ENCODE peak calls at places on chromosomes 12 and 14, in six cellular contexts. One of them, this sample, is unnamed.

GRCh38 chr12:81211306-81211705 is 133.4 kb downstream of the ACSS3 start:
- DNase-seq in retina: no peak
- DNase-seq in BE2C: no peak
- DNase-seq in cardiac fibroblast: no peak
- DNase-seq in epithelial cell of prostate: no peak
- DNase-seq in brain pericyte: no peak
- DNase-seq in this sample: no peak

GRCh38 chr14:106141242-106142220 is 615.1 kb downstream of the TMEM121 start:
- DNase-seq in retina: no peak
- DNase-seq in BE2C: peak; percentile 16
- DNase-seq in cardiac fibroblast: no peak
- DNase-seq in epithelial cell of prostate: no peak
- DNase-seq in brain pericyte: no peak
- DNase-seq in this sample: no peak

GRCh38 chr12:27539191-27539631 is 15.2 kb downstream of the PPFIBP1 start:
- DNase-seq in retina: no peak
- DNase-seq in cardiac fibroblast: peak; percentile 65
- DNase-seq in epithelial cell of prostate: no peak
- DNase-seq in brain pericyte: no peak
- DNase-seq in BE2C: no peak
- DNase-seq in this sample: no peak

GRCh38 chr14:76904740-76905569 is 78.7 kb downstream of the LRRC74A start:
- DNase-seq in cardiac fibroblast: peak; percentile 92
- DNase-seq in brain pericyte: peak; percentile 96
- DNase-seq in retina: peak; percentile 54
- DNase-seq in epithelial cell of prostate: peak; percentile 94
- DNase-seq in BE2C: peak; percentile 89
- DNase-seq in this sample: peak; percentile 59

GRCh38 chr12:106137456-106138278 is 1.1 kb downstream of the NUAK1 start:
- DNase-seq in cardiac fibroblast: no peak
- DNase-seq in BE2C: no peak
- DNase-seq in brain pericyte: no peak
- DNase-seq in epithelial cell of prostate: no peak
- DNase-seq in retina: peak; percentile 63
- DNase-seq in this sample: no peak

GRCh38 chr14:31096255-31096654 is 70.1 kb upstream of the STRN3 start:
- DNase-seq in cardiac fibroblast: no peak
- DNase-seq in epithelial cell of prostate: no peak
- DNase-seq in brain pericyte: no peak
- DNase-seq in BE2C: no peak
- DNase-seq in retina: no peak
- DNase-seq in this sample: no peak

GRCh38 chr14:50403433-50403832 is 6.8 kb upstream of the CDKL1 start:
- DNase-seq in epithelial cell of prostate: no peak
- DNase-seq in BE2C: no peak
- DNase-seq in cardiac fibroblast: peak; percentile 44
- DNase-seq in retina: no peak
- DNase-seq in brain pericyte: no peak
- DNase-seq in this sample: no peak

GRCh38 chr12:131072446-131073230 is 118.9 kb downstream of the ADGRD1 start:
- DNase-seq in epithelial cell of prostate: no peak
- DNase-seq in BE2C: no peak
- DNase-seq in brain pericyte: no peak
- DNase-seq in cardiac fibroblast: no peak
- DNase-seq in retina: no peak
- DNase-seq in this sample: no peak

GRCh38 chr14:69259531-69260245 is at the start of gene GALNT16:
- DNase-seq in cardiac fibroblast: peak; percentile 27
- DNase-seq in retina: peak; percentile 89
- DNase-seq in brain pericyte: no peak
- DNase-seq in epithelial cell of prostate: no peak
- DNase-seq in BE2C: peak; percentile 78
- DNase-seq in this sample: peak; percentile 57

GRCh38 chr14:44463386-44464004 is 43.6 kb downstream of the FSCB start:
- DNase-seq in retina: no peak
- DNase-seq in epithelial cell of prostate: no peak
- DNase-seq in BE2C: no peak
- DNase-seq in cardiac fibroblast: peak; percentile 2
- DNase-seq in brain pericyte: no peak
- DNase-seq in this sample: no peak

GRCh38 chr12:66190519-66191406 is 1.7 kb downstream of the IRAK3 start:
- DNase-seq in BE2C: no peak
- DNase-seq in retina: no peak
- DNase-seq in cardiac fibroblast: peak; percentile 36
- DNase-seq in epithelial cell of prostate: no peak
- DNase-seq in brain pericyte: no peak
- DNase-seq in this sample: no peak

GRCh38 chr12:109752117-109753053 is 38.8 kb downstream of the FAM222A start:
- DNase-seq in brain pericyte: no peak
- DNase-seq in retina: no peak
- DNase-seq in epithelial cell of prostate: no peak
- DNase-seq in BE2C: peak; percentile 87
- DNase-seq in cardiac fibroblast: no peak
- DNase-seq in this sample: peak; percentile 39

GRCh38 chr14:90491868-90492560 is 95.2 kb downstream of the CALM1 start:
- DNase-seq in BE2C: peak; percentile 53
- DNase-seq in retina: no peak
- DNase-seq in brain pericyte: no peak
- DNase-seq in epithelial cell of prostate: no peak
- DNase-seq in cardiac fibroblast: no peak
- DNase-seq in this sample: no peak

GRCh38 chr12:46214668-46215429 is 54.0 kb downstream of the SLC38A1 start:
- DNase-seq in epithelial cell of prostate: no peak
- DNase-seq in BE2C: no peak
- DNase-seq in retina: no peak
- DNase-seq in cardiac fibroblast: no peak
- DNase-seq in brain pericyte: no peak
- DNase-seq in this sample: no peak

GRCh38 chr12:3256103-3256551 is 178.9 kb downstream of the TSPAN9 start:
- DNase-seq in epithelial cell of prostate: no peak
- DNase-seq in retina: peak; percentile 56
- DNase-seq in cardiac fibroblast: no peak
- DNase-seq in BE2C: no peak
- DNase-seq in brain pericyte: no peak
- DNase-seq in this sample: no peak

GRCh38 chr12:108907861-108908302 is 28.0 kb downstream of the DAO start:
- DNase-seq in BE2C: no peak
- DNase-seq in retina: no peak
- DNase-seq in brain pericyte: no peak
- DNase-seq in cardiac fibroblast: no peak
- DNase-seq in epithelial cell of prostate: peak; percentile 69
- DNase-seq in this sample: no peak

GRCh38 chr14:31968107-31968810 is 108.8 kb upstream of the ARHGAP5 start:
- DNase-seq in brain pericyte: no peak
- DNase-seq in epithelial cell of prostate: no peak
- DNase-seq in cardiac fibroblast: peak; percentile 12
- DNase-seq in BE2C: no peak
- DNase-seq in retina: no peak
- DNase-seq in this sample: no peak

GRCh38 chr12:124032265-124032886 is 59.4 kb downstream of the ZNF664 start:
- DNase-seq in cardiac fibroblast: peak; percentile 85
- DNase-seq in epithelial cell of prostate: no peak
- DNase-seq in BE2C: peak; percentile 66
- DNase-seq in retina: peak; percentile 74
- DNase-seq in brain pericyte: no peak
- DNase-seq in this sample: peak; percentile 72

GRCh38 chr12:121218588-121219352 is 8.8 kb downstream of the P2RX4 start:
- DNase-seq in BE2C: peak; percentile 56
- DNase-seq in cardiac fibroblast: no peak
- DNase-seq in retina: no peak
- DNase-seq in epithelial cell of prostate: no peak
- DNase-seq in brain pericyte: no peak
- DNase-seq in this sample: no peak

GRCh38 chr12:57456145-57456700 is 1.1 kb downstream of the INHBE start:
- DNase-seq in retina: peak; percentile 68
- DNase-seq in BE2C: peak; percentile 70
- DNase-seq in cardiac fibroblast: peak; percentile 44
- DNase-seq in brain pericyte: no peak
- DNase-seq in epithelial cell of prostate: no peak
- DNase-seq in this sample: peak; percentile 39

GRCh38 chr12:64675795-64676194 is 65.5 kb downstream of the RASSF3 start:
- DNase-seq in retina: no peak
- DNase-seq in epithelial cell of prostate: no peak
- DNase-seq in cardiac fibroblast: peak; percentile 70
- DNase-seq in BE2C: peak; percentile 47
- DNase-seq in brain pericyte: no peak
- DNase-seq in this sample: peak; percentile 87

GRCh38 chr12:128073937-128074336 is 193.0 kb upstream of the TMEM132C start:
- DNase-seq in BE2C: no peak
- DNase-seq in retina: no peak
- DNase-seq in brain pericyte: no peak
- DNase-seq in epithelial cell of prostate: no peak
- DNase-seq in cardiac fibroblast: no peak
- DNase-seq in this sample: no peak

GRCh38 chr14:23514009-23514962 is 37.3 kb downstream of the ZFHX2 start:
- DNase-seq in cardiac fibroblast: no peak
- DNase-seq in BE2C: no peak
- DNase-seq in epithelial cell of prostate: no peak
- DNase-seq in retina: no peak
- DNase-seq in brain pericyte: no peak
- DNase-seq in this sample: no peak

GRCh38 chr14:37865719-37866549 is 270.5 kb downstream of the TTC6 start:
- DNase-seq in BE2C: no peak
- DNase-seq in cardiac fibroblast: no peak
- DNase-seq in brain pericyte: no peak
- DNase-seq in epithelial cell of prostate: no peak
- DNase-seq in retina: no peak
- DNase-seq in this sample: no peak

GRCh38 chr12:107091989-107092641 is 1.2 kb downstream of the CRY1 start:
- DNase-seq in brain pericyte: peak; percentile 82
- DNase-seq in BE2C: peak; percentile 46
- DNase-seq in retina: peak; percentile 82
- DNase-seq in cardiac fibroblast: peak; percentile 97
- DNase-seq in epithelial cell of prostate: peak; percentile 76
- DNase-seq in this sample: peak; percentile 48

GRCh38 chr12:78584695-78585094 is 279.9 kb upstream of the SYT1 start:
- DNase-seq in retina: no peak
- DNase-seq in brain pericyte: no peak
- DNase-seq in cardiac fibroblast: peak; percentile 6
- DNase-seq in BE2C: peak; percentile 38
- DNase-seq in epithelial cell of prostate: no peak
- DNase-seq in this sample: no peak

GRCh38 chr14:69579476-69579875 is 4.8 kb upstream of the CCDC177 start:
- DNase-seq in cardiac fibroblast: no peak
- DNase-seq in brain pericyte: no peak
- DNase-seq in epithelial cell of prostate: no peak
- DNase-seq in BE2C: no peak
- DNase-seq in retina: no peak
- DNase-seq in this sample: no peak

GRCh38 chr12:54030889-54031860 is 1.7 kb upstream of the HOXC5 start:
- DNase-seq in retina: no peak
- DNase-seq in cardiac fibroblast: peak; percentile 32
- DNase-seq in brain pericyte: no peak
- DNase-seq in epithelial cell of prostate: no peak
- DNase-seq in BE2C: no peak
- DNase-seq in this sample: peak; percentile 74

GRCh38 chr12:5155866-5156265 is 112.2 kb downstream of the KCNA5 start:
- DNase-seq in brain pericyte: no peak
- DNase-seq in cardiac fibroblast: no peak
- DNase-seq in BE2C: no peak
- DNase-seq in epithelial cell of prostate: no peak
- DNase-seq in retina: no peak
- DNase-seq in this sample: no peak

This sample was measured in adrenal gland.